ENCODE peak calls at places on chromosomes 5 and 9, in seven cellular contexts. S is GM12891; Q is AG08396; T is SK-N-DZ; J is CD14-positive monocyte; N is stimulated activated CD4-positive, alpha-beta T cell treated with anti-CD3 and anti-CD28 coated beads, Interleukin-12 subunit alpha, Interleukin-12 subunit beta, amount 100 ng/mL, for 4 hours; G is T-helper 1 cell. W is an unnamed sample.

GRCh38 chr9:97430316-97430715 is 18.4 kb downstream of the TDRD7 start:
- DNase-seq in J (no peak), G (no peak), Q (no peak), S (no peak), T (no peak), N (no peak), W (no peak)

GRCh38 chr5:113242481-113243348 is 192.1 kb downstream of the TSSK1B start:
- DNase-seq in N (no peak), T (no peak), S (no peak), Q (no peak), J (no peak), G (no peak), W (no peak)

GRCh38 chr5:136192015-136192525 is 892 bp downstream of the SMIM32 start:
- DNase-seq in G (no peak), S (no peak), T (peak), J (no peak), N (no peak), Q (peak), W (no peak)

GRCh38 chr9:134894136-134894860 is 13.7 kb downstream of the FCN2 start:
- DNase-seq in S (no peak), N (no peak), G (no peak), T (no peak), J (no peak), Q (no peak), W (no peak)

GRCh38 chr9:131844745-131845118 is 104.9 kb upstream of the RAPGEF1 start:
- DNase-seq in S (no peak), Q (no peak), G (no peak), T (no peak), N (no peak), J (no peak), W (no peak)

GRCh38 chr9:38339087-38339486 is 53.4 kb upstream of the ALDH1B1 start:
- DNase-seq in J (no peak), N (no peak), T (no peak), S (no peak), G (no peak), Q (peak), W (no peak)

GRCh38 chr5:137069358-137069757 is 429.8 kb downstream of the SPOCK1 start:
- DNase-seq in S (no peak), Q (no peak), J (no peak), G (no peak), T (no peak), N (no peak), W (no peak)

GRCh38 chr9:248278-248961 is 33.8 kb downstream of the DOCK8 start:
- DNase-seq in N (no peak), J (no peak), T (no peak), S (no peak), Q (no peak), G (no peak), W (no peak)

GRCh38 chr9:114367823-114368609 is 19.8 kb downstream of the AKNA start:
- DNase-seq in N (no peak), G (no peak), T (no peak), S (no peak), J (peak), Q (no peak), W (no peak)

GRCh38 chr5:62330302-62330701 is 24.3 kb downstream of the KIF2A start:
- DNase-seq in J (no peak), S (no peak), N (no peak), T (no peak), G (no peak), Q (no peak), W (no peak)

GRCh38 chr5:80082731-80083114 is 47.6 kb downstream of the THBS4 start:
- DNase-seq in Q (peak), J (peak), G (peak), N (peak), S (peak), T (no peak), W (no peak)